ENCODE peak calls at places on chromosomes 16 and 17, in ten cellular contexts. I, L, Y, M, G, P, S, B, W and X are unnamed samples.

GRCh38 chr16:10752843-10753523 is 9.3 kb downstream of the NUBP1 start:
- ATAC-seq in I (peak), L (no peak), Y (peak), M (no peak), G (peak), P (peak), S (no peak), B (no peak), W (peak), X (peak)

GRCh38 chr16:30561212-30561816 is 3.1 kb upstream of the ZNF764 start:
- ATAC-seq in I (no peak), L (no peak), Y (no peak), M (no peak), G (peak), P (no peak), S (no peak), B (no peak), W (no peak), X (no peak)

GRCh38 chr17:1011138-1011537 is 14.2 kb downstream of the TIMM22 start:
- ATAC-seq in I (no peak), L (no peak), Y (no peak), M (no peak), G (no peak), P (no peak), S (no peak), B (no peak), W (no peak), X (no peak)

GRCh38 chr17:80219013-80219776 is 938 bp downstream of the SGSH start:
- ATAC-seq in I (peak), L (peak), Y (peak), M (peak), G (peak), P (peak), S (peak), B (peak), W (peak), X (peak)

GRCh38 chr17:78263736-78264340 is 32.4 kb downstream of the TMEM235 start:
- ATAC-seq in I (no peak), L (no peak), Y (no peak), M (no peak), G (no peak), P (no peak), S (no peak), B (no peak), W (no peak), X (no peak)

GRCh38 chr17:17109896-17110295 is 67.6 kb downstream of the MPRIP start:
- ATAC-seq in I (peak), L (peak), Y (peak), M (peak), G (peak), P (no peak), S (peak), B (no peak), W (no peak), X (peak)

GRCh38 chr17:80847506-80848230 is 144.0 kb upstream of the CHMP6 start:
- ATAC-seq in I (no peak), L (no peak), Y (no peak), M (peak), G (no peak), P (peak), S (peak), B (no peak), W (peak), X (no peak)

GRCh38 chr17:7834891-7835817 is 1.1 kb downstream of the KDM6B start:
- ATAC-seq in I (peak), L (peak), Y (peak), M (peak), G (peak), P (peak), S (peak), B (peak), W (peak), X (peak)

GRCh38 chr17:50382931-50383330 is 9.9 kb downstream of the EME1 start:
- ATAC-seq in I (no peak), L (no peak), Y (no peak), M (no peak), G (no peak), P (no peak), S (no peak), B (no peak), W (no peak), X (no peak)

GRCh38 chr17:10107320-10108165 is 90.9 kb downstream of the GAS7 start:
- ATAC-seq in I (peak), L (no peak), Y (peak), M (no peak), G (peak), P (no peak), S (no peak), B (no peak), W (peak), X (no peak)

GRCh38 chr17:66365204-66365524 is 62.8 kb downstream of the PRKCA start:
- ATAC-seq in I (no peak), L (no peak), Y (no peak), M (peak), G (no peak), P (no peak), S (no peak), B (peak), W (no peak), X (no peak)

GRCh38 chr16:85136213-85136704 is 24.0 kb upstream of the CIBAR2 start:
- ATAC-seq in I (peak), L (no peak), Y (peak), M (peak), G (peak), P (no peak), S (no peak), B (no peak), W (peak), X (peak)

GRCh38 chr17:8870406-8871040 is 3.0 kb upstream of the PIK3R6 start:
- ATAC-seq in I (no peak), L (no peak), Y (no peak), M (no peak), G (no peak), P (no peak), S (no peak), B (no peak), W (no peak), X (no peak)

GRCh38 chr16:22848451-22848850 is 34.5 kb downstream of the HS3ST2 start:
- ATAC-seq in I (no peak), L (no peak), Y (no peak), M (no peak), G (no peak), P (no peak), S (no peak), B (no peak), W (no peak), X (no peak)

GRCh38 chr17:29205047-29205446 is 24.8 kb upstream of the MYO18A start:
- ATAC-seq in I (no peak), L (no peak), Y (no peak), M (no peak), G (no peak), P (no peak), S (no peak), B (no peak), W (peak), X (no peak)

GRCh38 chr16:56401482-56401881 is 23.9 kb downstream of the AMFR start:
- ATAC-seq in I (peak), L (peak), Y (no peak), M (peak), G (peak), P (no peak), S (peak), B (peak), W (no peak), X (no peak)

GRCh38 chr17:65547253-65547670 is 14.2 kb downstream of the AXIN2 start:
- ATAC-seq in I (peak), L (no peak), Y (peak), M (no peak), G (peak), P (no peak), S (no peak), B (no peak), W (peak), X (peak)

GRCh38 chr17:42683407-42684031 is 1.2 kb downstream of the CNTNAP1 start:
- ATAC-seq in I (peak), L (no peak), Y (peak), M (no peak), G (peak), P (no peak), S (no peak), B (no peak), W (peak), X (peak)

GRCh38 chr17:42783062-42783777 is 2.8 kb downstream of the WNK4 start:
- ATAC-seq in I (no peak), L (peak), Y (no peak), M (no peak), G (no peak), P (no peak), S (no peak), B (peak), W (no peak), X (no peak)

GRCh38 chr17:76573096-76573495 is 12.6 kb downstream of the ST6GALNAC2 start:
- ATAC-seq in I (no peak), L (no peak), Y (no peak), M (no peak), G (no peak), P (no peak), S (no peak), B (no peak), W (no peak), X (no peak)

GRCh38 chr16:11258553-11259287 is 2.7 kb upstream of the SOCS1 start:
- ATAC-seq in I (no peak), L (no peak), Y (no peak), M (peak), G (no peak), P (no peak), S (peak), B (no peak), W (peak), X (no peak)